ENCODE peak calls at places on chromosome X, in four cellular contexts. O is progenitor cell of endocrine pancreas, Y is osteocyte, K is fibroblast of lung. E is an unnamed sample.

GRCh38 chrX:133574716-133575115 is 159.4 kb upstream of the GPC4 start:
- DNase-seq in O (no peak), Y (no peak), K (peak; percentile 79), E (no peak)

GRCh38 chrX:10360121-10360520 is 203.3 kb downstream of the CLCN4 start:
- DNase-seq in O (no peak), Y (no peak), K (peak; percentile 32), E (no peak)

GRCh38 chrX:3548743-3549441 is 164.6 kb downstream of the PRKX start:
- DNase-seq in O (no peak), Y (no peak), K (peak; percentile 68), E (no peak)

GRCh38 chrX:24023972-24024664 is 2.9 kb downstream of the KLHL15 start:
- DNase-seq in O (no peak), Y (no peak), K (no peak), E (no peak)

GRCh38 chrX:85994228-85994627 is 53.1 kb downstream of the CHM start:
- DNase-seq in O (no peak), Y (no peak), K (no peak), E (no peak)

GRCh38 chrX:41033299-41033698 is 51.9 kb upstream of the USP9X start:
- DNase-seq in O (no peak), Y (no peak), K (no peak), E (no peak)

GRCh38 chrX:152733261-152733975 is at the start of the genes CSAG1 and MAGEA12:
- DNase-seq in O (no peak), Y (peak; percentile 67), K (no peak), E (no peak)

GRCh38 chrX:10143071-10143983 is 13.4 kb upstream of the CLCN4 start:
- DNase-seq in O (no peak), Y (no peak), K (no peak), E (no peak)

GRCh38 chrX:13898084-13898483 is 81.2 kb upstream of the GPM6B start:
- DNase-seq in O (no peak), Y (no peak), K (no peak), E (peak; percentile 15)

GRCh38 chrX:150229481-150229880 is 133.6 kb upstream of the MAMLD1 start:
- DNase-seq in O (no peak), Y (peak; percentile 54), K (no peak), E (no peak)

GRCh38 chrX:69162466-69162865 is 2.8 kb downstream of the PJA1 start:
- DNase-seq in O (no peak), Y (no peak), K (no peak), E (no peak)

GRCh38 chrX:72052415-72053090 is 79.2 kb downstream of the RTL5 start:
- DNase-seq in O (no peak), Y (no peak), K (peak; percentile 48), E (no peak)

GRCh38 chrX:11532291-11533075 is 133.2 kb downstream of the ARHGAP6 start:
- DNase-seq in O (no peak), Y (no peak), K (no peak), E (no peak)

GRCh38 chrX:70079870-70080269 is 17.6 kb downstream of the OTUD6A start:
- DNase-seq in O (no peak), Y (no peak), K (no peak), E (no peak)

GRCh38 chrX:370963-371745 is 15.6 kb downstream of the PPP2R3B start:
- DNase-seq in O (no peak), Y (no peak), K (no peak), E (no peak)

GRCh38 chrX:39910651-39911050 is 187.1 kb downstream of the BCOR start:
- DNase-seq in O (no peak), Y (no peak), K (no peak), E (no peak)

GRCh38 chrX:120358687-120359086 is 3.2 kb upstream of the ATP1B4 start:
- DNase-seq in O (no peak), Y (no peak), K (peak; percentile 63), E (no peak)

DNA sequence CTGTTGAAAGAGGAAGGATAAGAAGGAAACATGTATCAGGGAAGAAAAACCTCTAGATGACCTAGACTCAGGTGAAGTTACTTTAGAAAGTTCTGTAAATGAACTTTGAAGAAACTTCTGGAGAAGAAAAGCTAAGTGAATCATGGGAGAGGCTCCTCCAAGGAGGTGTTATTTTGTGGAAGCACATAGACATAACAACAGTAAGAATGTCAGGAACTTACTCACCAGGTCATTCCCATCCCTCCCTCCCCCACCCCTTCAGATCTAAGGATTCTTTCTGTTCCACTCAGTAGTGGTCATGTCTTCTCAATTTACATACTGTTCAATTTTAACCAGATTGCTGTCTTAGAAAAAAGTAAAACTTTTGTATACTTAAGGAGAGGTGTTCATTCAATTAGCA is 310.5 kb upstream of the DDX53 start:
- DNase-seq in O (no peak), Y (no peak), K (peak; percentile 41), E (no peak)
- TF ChIP-seq CTCF in O (no peak), Y (no peak), K (no peak), E (no peak)

DNA sequence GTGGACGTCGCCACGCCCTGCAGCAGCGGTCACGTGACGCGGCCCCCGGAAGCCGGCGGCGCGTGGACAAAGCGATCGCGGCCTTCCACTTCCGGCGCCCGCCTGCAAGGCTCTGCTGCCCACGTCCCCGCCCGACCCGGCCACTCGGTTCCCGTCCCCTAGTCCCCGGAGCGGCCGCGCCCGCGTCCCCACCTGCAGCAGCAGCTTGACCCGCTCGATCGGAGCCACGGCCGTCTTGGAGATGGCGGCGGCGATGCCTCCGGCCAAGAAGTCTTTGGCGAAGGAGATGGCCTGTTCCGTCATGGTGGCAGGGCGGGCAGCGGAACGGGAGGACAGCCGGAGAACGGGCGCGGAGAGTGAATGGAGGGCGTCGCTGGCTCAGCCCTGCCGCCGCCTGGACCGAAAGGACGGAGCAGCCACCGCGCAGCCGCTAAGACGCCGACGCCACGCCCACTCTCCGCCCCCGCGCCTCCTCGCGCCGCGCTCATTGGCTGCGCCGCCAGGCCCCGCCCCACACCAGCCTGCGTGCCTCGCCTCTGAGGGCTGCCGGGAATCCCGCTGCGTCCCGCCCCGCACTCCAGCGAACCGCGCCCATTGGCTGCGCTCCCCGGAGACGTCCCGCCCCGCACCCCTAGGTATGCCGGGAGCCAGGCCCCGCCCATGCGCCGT is at the start of gene SLC25A6:
- DNase-seq in O (peak; percentile 99), Y (peak; percentile 100), K (peak; percentile 94), E (peak; percentile 100)
- TF ChIP-seq CTCF in O (peak; percentile 28), Y (no peak), K (no peak), E (no peak)

GRCh38 chrX:8244301-8244700 is 73.2 kb upstream of the VCX2 start:
- DNase-seq in O (no peak), Y (no peak), K (peak; percentile 41), E (no peak)
- TF ChIP-seq CTCF in O (no peak), Y (no peak), K (no peak), E (no peak)

DNA sequence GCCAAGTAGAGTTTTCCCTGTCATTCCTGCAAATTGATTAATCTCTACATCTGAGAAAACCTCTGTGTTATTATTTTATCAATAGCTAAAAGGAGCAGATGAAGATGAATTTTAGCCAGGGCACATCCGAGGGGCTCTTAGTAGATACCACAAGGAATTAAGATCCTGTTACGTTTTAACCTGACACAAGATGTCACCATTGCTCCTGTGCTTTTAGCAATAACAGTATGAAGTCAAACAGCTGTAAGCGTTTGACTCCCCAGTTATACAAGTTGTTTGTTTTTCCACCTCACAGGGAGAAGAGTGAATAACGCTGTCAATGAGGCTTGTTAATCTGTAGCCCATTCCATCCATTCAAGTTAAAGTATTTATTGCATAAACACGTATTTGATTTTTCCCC is 76.0 kb upstream of the AP1S2 start:
- DNase-seq in O (no peak), Y (no peak), K (peak; percentile 48), E (peak; percentile 25)
- TF ChIP-seq CTCF in O (peak; percentile 34), Y (peak; percentile 64), K (peak; percentile 24), E (peak; percentile 25)

DNA sequence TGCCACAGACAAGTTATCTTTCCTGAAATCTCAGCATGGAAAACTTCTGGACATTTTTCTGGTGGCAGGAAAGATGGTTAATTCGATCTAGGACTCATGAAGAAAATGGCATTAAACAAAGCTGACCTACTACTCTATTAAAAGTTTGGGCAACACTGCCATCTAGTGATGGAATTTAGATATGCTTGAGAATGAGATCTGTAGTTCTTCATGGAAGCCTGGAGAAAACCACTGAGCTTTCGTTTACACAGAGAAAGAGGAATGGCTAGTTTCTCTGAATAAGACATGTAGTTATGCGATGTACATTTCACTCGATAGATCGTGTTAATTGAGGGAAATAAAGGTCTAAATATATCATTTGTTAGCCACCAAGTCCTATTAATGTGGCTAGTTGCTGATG is 51.7 kb upstream of the CHRDL1 start:
- DNase-seq in O (peak; percentile 14), Y (no peak), K (peak; percentile 45), E (peak; percentile 35)
- TF ChIP-seq CTCF in O (peak; percentile 80), Y (peak; percentile 71), K (peak; percentile 41), E (peak; percentile 25)

DNA sequence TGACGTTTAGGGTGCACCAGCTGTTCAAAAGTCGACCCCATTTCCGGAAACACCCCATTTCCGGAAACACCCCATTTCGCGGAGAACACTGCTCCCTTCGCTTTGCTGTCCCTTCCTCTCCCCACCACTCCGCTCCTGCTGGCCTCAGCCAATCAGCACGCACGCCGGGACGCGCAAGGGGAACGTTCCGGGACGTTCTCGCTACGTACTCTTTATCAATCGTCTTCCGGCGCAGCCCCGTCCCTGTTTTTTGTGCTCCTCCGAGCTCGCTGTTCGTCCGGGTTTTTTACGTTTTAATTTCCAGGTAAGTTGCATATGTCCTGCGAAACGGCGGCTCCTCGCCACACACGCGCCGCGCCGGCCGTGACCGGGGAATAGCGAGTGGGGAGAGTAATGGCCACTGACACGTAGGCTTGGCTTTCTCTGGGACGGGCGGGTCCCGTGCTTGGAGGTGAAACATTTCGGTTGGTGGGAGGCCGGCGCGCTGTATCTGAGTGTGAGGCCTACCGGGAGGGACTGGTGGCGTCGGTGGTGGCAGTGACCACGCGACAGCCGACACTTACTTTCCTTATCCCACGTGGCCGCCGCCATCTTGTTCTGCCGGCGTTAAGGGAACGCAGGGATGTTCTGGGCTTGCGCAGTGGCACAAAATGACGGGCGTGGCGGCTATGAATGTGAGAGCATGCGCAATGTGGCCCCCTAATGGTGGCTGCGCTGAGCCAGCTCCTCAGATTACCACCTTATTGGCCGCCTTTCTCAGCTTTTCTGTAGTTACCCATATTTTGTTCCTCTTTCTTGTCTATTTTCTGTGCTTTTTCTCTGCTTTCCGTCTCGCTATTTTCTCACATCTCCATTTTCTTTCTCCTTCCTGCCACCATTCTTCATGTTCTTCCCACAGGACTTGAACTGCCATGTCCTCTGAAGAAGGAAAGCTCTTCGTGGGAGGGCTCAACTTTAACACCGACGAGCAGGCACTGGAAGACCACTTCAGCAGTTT is at the start of gene RBM3:
- DNase-seq in O (peak; percentile 66), Y (peak; percentile 95), K (peak; percentile 91), E (peak; percentile 85)
- TF ChIP-seq CTCF in O (peak; percentile 42), Y (peak; percentile 50), K (peak; percentile 41), E (peak; percentile 33)

DNA sequence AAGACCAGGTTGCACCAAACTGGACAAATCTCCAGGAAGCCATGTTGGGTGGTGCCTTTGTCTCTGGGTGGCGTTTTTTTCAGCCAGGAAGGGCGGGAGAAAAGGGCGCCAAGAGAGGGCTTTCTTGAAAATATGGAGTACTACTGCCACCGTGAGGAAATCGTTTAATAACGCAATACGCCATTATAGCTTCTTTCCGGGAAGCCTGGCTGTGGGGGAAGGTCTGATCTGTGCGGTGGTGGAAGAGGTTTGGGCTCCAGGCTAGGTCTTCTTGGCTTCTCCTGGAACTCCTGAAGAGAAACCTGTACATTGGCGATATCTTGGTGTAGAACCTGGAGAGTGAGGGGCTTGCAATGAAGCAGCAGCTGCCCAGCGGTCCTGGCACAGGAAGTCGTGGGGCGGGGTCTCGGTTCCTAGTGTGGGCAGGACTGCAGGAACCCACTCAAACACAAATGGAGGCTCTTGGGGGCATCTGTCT is 202.7 kb downstream of the OR13H1 start:
- DNase-seq in O (no peak), Y (peak; percentile 83), K (peak; percentile 67), E (no peak)
- TF ChIP-seq CTCF in O (no peak), Y (no peak), K (no peak), E (no peak)

GRCh38 chrX:51144828-51145442 is 187.7 kb upstream of the NUDT10 start:
- DNase-seq in O (peak; percentile 21), Y (no peak), K (peak; percentile 14), E (peak; percentile 21)
- TF ChIP-seq CTCF in O (peak; percentile 69), Y (peak; percentile 45), K (peak; percentile 55), E (peak; percentile 38)

E was measured in GM10248.